ENCODE peak calls at places on chromosomes 16 and 17, in eight cellular contexts. One of them, this sample, is unnamed.
A peak's percentile ranks its signal among the peaks of the same experiment; 100 is the strongest.

GRCh38 chr17:67245694-67246397 is 850 bp upstream of the HELZ start:
- DNase-seq in right lobe of liver: peak; percentile 72
- DNase-seq in A549: peak; percentile 17
- DNase-seq in vagina: peak; percentile 31
- DNase-seq in endothelial cell of umbilical vein: peak; percentile 12
- DNase-seq in HCT116: no peak
- DNase-seq in heart left ventricle: peak; percentile 33
- DNase-seq in lower leg skin: peak; percentile 86
- DNase-seq in this sample: no peak

GRCh38 chr17:67386965-67387551 is 10.0 kb downstream of the PITPNC1 start:
- DNase-seq in right lobe of liver: no peak
- DNase-seq in A549: peak; percentile 81
- DNase-seq in vagina: no peak
- DNase-seq in endothelial cell of umbilical vein: peak; percentile 52
- DNase-seq in HCT116: peak; percentile 64
- DNase-seq in heart left ventricle: no peak
- DNase-seq in lower leg skin: no peak
- DNase-seq in this sample: peak; percentile 77

GRCh38 chr16:22030087-22030812 is 22.3 kb downstream of the MOSMO start:
- DNase-seq in right lobe of liver: peak; percentile 66
- DNase-seq in A549: no peak
- DNase-seq in vagina: no peak
- DNase-seq in endothelial cell of umbilical vein: no peak
- DNase-seq in HCT116: no peak
- DNase-seq in heart left ventricle: no peak
- DNase-seq in lower leg skin: no peak
- DNase-seq in this sample: no peak

GRCh38 chr17:48128411-48128810 is 20.8 kb downstream of the SNX11 start:
- DNase-seq in right lobe of liver: no peak
- DNase-seq in A549: no peak
- DNase-seq in vagina: no peak
- DNase-seq in endothelial cell of umbilical vein: no peak
- DNase-seq in HCT116: no peak
- DNase-seq in heart left ventricle: no peak
- DNase-seq in lower leg skin: no peak
- DNase-seq in this sample: no peak

GRCh38 chr16:49700222-49700927 is 155.5 kb downstream of the ZNF423 start:
- DNase-seq in right lobe of liver: no peak
- DNase-seq in A549: no peak
- DNase-seq in vagina: no peak
- DNase-seq in endothelial cell of umbilical vein: no peak
- DNase-seq in HCT116: no peak
- DNase-seq in heart left ventricle: peak; percentile 32
- DNase-seq in lower leg skin: peak; percentile 89
- DNase-seq in this sample: no peak

GRCh38 chr17:15399443-15399842 is 58.0 kb upstream of the TEKT3 start:
- DNase-seq in right lobe of liver: no peak
- DNase-seq in A549: no peak
- DNase-seq in vagina: no peak
- DNase-seq in endothelial cell of umbilical vein: no peak
- DNase-seq in HCT116: no peak
- DNase-seq in heart left ventricle: no peak
- DNase-seq in lower leg skin: peak; percentile 73
- DNase-seq in this sample: no peak

GRCh38 chr17:50331085-50331791 is 14.7 kb upstream of the XYLT2 start:
- DNase-seq in right lobe of liver: no peak
- DNase-seq in A549: no peak
- DNase-seq in vagina: no peak
- DNase-seq in endothelial cell of umbilical vein: no peak
- DNase-seq in HCT116: no peak
- DNase-seq in heart left ventricle: no peak
- DNase-seq in lower leg skin: no peak
- DNase-seq in this sample: peak; percentile 73

GRCh38 chr16:75097941-75098897 is 18.4 kb downstream of the LDHD start:
- DNase-seq in right lobe of liver: no peak
- DNase-seq in A549: no peak
- DNase-seq in vagina: peak; percentile 94
- DNase-seq in endothelial cell of umbilical vein: no peak
- DNase-seq in HCT116: no peak
- DNase-seq in heart left ventricle: no peak
- DNase-seq in lower leg skin: no peak
- DNase-seq in this sample: no peak

GRCh38 chr16:678858-679807 is 1.1 kb upstream of the STUB1 start:
- DNase-seq in right lobe of liver: peak; percentile 89
- DNase-seq in A549: peak; percentile 67
- DNase-seq in vagina: no peak
- DNase-seq in endothelial cell of umbilical vein: peak; percentile 49
- DNase-seq in HCT116: no peak
- DNase-seq in heart left ventricle: peak; percentile 82
- DNase-seq in lower leg skin: peak; percentile 94
- DNase-seq in this sample: peak; percentile 61

GRCh38 chr16:8887438-8887765 is 5.3 kb downstream of the LITAFD start:
- DNase-seq in right lobe of liver: peak; percentile 27
- DNase-seq in A549: no peak
- DNase-seq in vagina: no peak
- DNase-seq in endothelial cell of umbilical vein: no peak
- DNase-seq in HCT116: no peak
- DNase-seq in heart left ventricle: no peak
- DNase-seq in lower leg skin: no peak
- DNase-seq in this sample: no peak
- TF ChIP-seq POLR2A in right lobe of liver: no peak
- TF ChIP-seq POLR2A in A549: no peak
- TF ChIP-seq POLR2A in vagina: no peak
- TF ChIP-seq POLR2A in endothelial cell of umbilical vein: no peak
- TF ChIP-seq POLR2A in HCT116: no peak
- TF ChIP-seq POLR2A in heart left ventricle: no peak
- TF ChIP-seq POLR2A in lower leg skin: no peak
- TF ChIP-seq POLR2A in this sample: no peak

GRCh38 chr17:36494674-36495073 is 8.2 kb downstream of the ZNHIT3 start:
- DNase-seq in right lobe of liver: no peak
- DNase-seq in A549: no peak
- DNase-seq in vagina: no peak
- DNase-seq in endothelial cell of umbilical vein: no peak
- DNase-seq in HCT116: no peak
- DNase-seq in heart left ventricle: no peak
- DNase-seq in lower leg skin: no peak
- DNase-seq in this sample: no peak
- TF ChIP-seq POLR2A in right lobe of liver: no peak
- TF ChIP-seq POLR2A in A549: no peak
- TF ChIP-seq POLR2A in vagina: no peak
- TF ChIP-seq POLR2A in endothelial cell of umbilical vein: no peak
- TF ChIP-seq POLR2A in HCT116: no peak
- TF ChIP-seq POLR2A in heart left ventricle: no peak
- TF ChIP-seq POLR2A in lower leg skin: no peak
- TF ChIP-seq POLR2A in this sample: no peak

GRCh38 chr17:7021993-7022778 is 664 bp upstream of the BCL6B start:
- DNase-seq in right lobe of liver: peak; percentile 85
- DNase-seq in A549: peak; percentile 78
- DNase-seq in vagina: no peak
- DNase-seq in endothelial cell of umbilical vein: peak; percentile 97
- DNase-seq in HCT116: no peak
- DNase-seq in heart left ventricle: peak; percentile 86
- DNase-seq in lower leg skin: peak; percentile 97
- DNase-seq in this sample: peak; percentile 71
- TF ChIP-seq POLR2A in right lobe of liver: no peak
- TF ChIP-seq POLR2A in A549: no peak
- TF ChIP-seq POLR2A in vagina: no peak
- TF ChIP-seq POLR2A in endothelial cell of umbilical vein: peak; percentile 66
- TF ChIP-seq POLR2A in HCT116: no peak
- TF ChIP-seq POLR2A in heart left ventricle: no peak
- TF ChIP-seq POLR2A in lower leg skin: no peak
- TF ChIP-seq POLR2A in this sample: no peak

DNA sequence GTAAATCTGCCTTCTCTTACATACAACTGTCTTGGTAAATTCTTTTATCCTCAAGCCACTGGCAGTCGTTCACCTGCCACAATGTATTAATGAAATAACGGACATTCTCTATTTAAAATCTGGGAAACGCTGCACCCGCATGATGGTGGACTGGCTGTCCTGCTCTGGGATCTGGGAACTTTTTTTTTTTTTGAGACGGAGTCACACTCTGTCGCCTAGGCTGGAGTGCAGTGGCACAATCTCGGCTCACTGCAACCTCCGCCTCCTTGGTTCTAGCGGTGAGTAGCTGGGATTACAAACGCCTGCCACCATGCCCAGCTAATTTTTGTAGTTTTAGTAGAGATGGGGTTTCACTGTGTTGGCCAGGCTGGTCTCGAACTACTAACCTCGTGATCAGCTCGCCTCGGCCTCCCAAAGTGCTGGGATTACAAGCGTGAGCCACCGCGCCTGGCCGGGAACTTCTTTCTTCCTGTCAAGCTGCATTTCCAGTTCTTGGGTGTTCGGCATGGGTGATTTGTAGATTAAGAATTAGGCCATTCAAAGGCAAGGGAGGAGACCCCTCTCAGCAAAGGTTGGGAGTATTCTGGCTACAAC is 28.3 kb downstream of the PRDM7 start:
- DNase-seq in right lobe of liver: no peak
- DNase-seq in A549: no peak
- DNase-seq in vagina: no peak
- DNase-seq in endothelial cell of umbilical vein: no peak
- DNase-seq in HCT116: no peak
- DNase-seq in heart left ventricle: no peak
- DNase-seq in lower leg skin: no peak
- DNase-seq in this sample: no peak
- TF ChIP-seq POLR2A in right lobe of liver: no peak
- TF ChIP-seq POLR2A in A549: no peak
- TF ChIP-seq POLR2A in vagina: no peak
- TF ChIP-seq POLR2A in endothelial cell of umbilical vein: no peak
- TF ChIP-seq POLR2A in HCT116: no peak
- TF ChIP-seq POLR2A in heart left ventricle: no peak
- TF ChIP-seq POLR2A in lower leg skin: no peak
- TF ChIP-seq POLR2A in this sample: no peak

This sample was measured in H54.